ENCODE peak calls at places on chromosomes 11 and 22, in seven cellular contexts. One of them, this sample, is unnamed.

GRCh38 chr11:32830796-32831195 is 1.1 kb downstream of the PRRG4 start:
- DNase-seq in kidney epithelial cell: no peak
- DNase-seq in fibroblast of lung: no peak
- DNase-seq in stomach: no peak
- DNase-seq in AG09319: no peak
- DNase-seq in PC-9: no peak
- DNase-seq in HCT116: no peak
- DNase-seq in this sample: no peak

GRCh38 chr22:38030311-38031133 is 26.7 kb upstream of the PICK1 start:
- DNase-seq in kidney epithelial cell: no peak
- DNase-seq in HCT116: no peak
- DNase-seq in stomach: no peak
- DNase-seq in fibroblast of lung: no peak
- DNase-seq in PC-9: no peak
- DNase-seq in AG09319: no peak
- DNase-seq in this sample: no peak

GRCh38 chr11:72430743-72431570 is 3.4 kb downstream of the CLPB start:
- DNase-seq in AG09319: no peak
- DNase-seq in stomach: peak
- DNase-seq in fibroblast of lung: peak
- DNase-seq in kidney epithelial cell: no peak
- DNase-seq in HCT116: no peak
- DNase-seq in PC-9: peak
- DNase-seq in this sample: peak

GRCh38 chr22:23684051-23684450 is 6.8 kb upstream of the RGL4 start:
- DNase-seq in fibroblast of lung: no peak
- DNase-seq in stomach: peak
- DNase-seq in kidney epithelial cell: no peak
- DNase-seq in HCT116: no peak
- DNase-seq in AG09319: no peak
- DNase-seq in PC-9: no peak
- DNase-seq in this sample: no peak

GRCh38 chr22:43315687-43316217 is 27.4 kb downstream of the SCUBE1 start:
- DNase-seq in PC-9: no peak
- DNase-seq in kidney epithelial cell: no peak
- DNase-seq in stomach: no peak
- DNase-seq in AG09319: no peak
- DNase-seq in HCT116: no peak
- DNase-seq in fibroblast of lung: no peak
- DNase-seq in this sample: no peak

GRCh38 chr11:105719073-105719846 is 109.4 kb downstream of the GRIA4 start:
- DNase-seq in PC-9: peak
- DNase-seq in kidney epithelial cell: peak
- DNase-seq in stomach: no peak
- DNase-seq in fibroblast of lung: peak
- DNase-seq in HCT116: peak
- DNase-seq in AG09319: peak
- DNase-seq in this sample: no peak

GRCh38 chr22:37021710-37022482 is 2.4 kb downstream of the MPST start:
- DNase-seq in PC-9: no peak
- DNase-seq in fibroblast of lung: peak
- DNase-seq in AG09319: no peak
- DNase-seq in kidney epithelial cell: no peak
- DNase-seq in stomach: peak
- DNase-seq in HCT116: peak
- DNase-seq in this sample: peak

GRCh38 chr22:39833610-39834009 is 60.0 kb downstream of the ENTHD1 start:
- DNase-seq in stomach: no peak
- DNase-seq in AG09319: no peak
- DNase-seq in fibroblast of lung: no peak
- DNase-seq in PC-9: no peak
- DNase-seq in kidney epithelial cell: no peak
- DNase-seq in HCT116: no peak
- DNase-seq in this sample: no peak

GRCh38 chr11:71998649-71999310 is at the start of gene IL18BP:
- DNase-seq in kidney epithelial cell: no peak
- DNase-seq in PC-9: no peak
- DNase-seq in AG09319: no peak
- DNase-seq in stomach: no peak
- DNase-seq in HCT116: no peak
- DNase-seq in fibroblast of lung: no peak
- DNase-seq in this sample: no peak

GRCh38 chr11:23112987-23113886 is 253.0 kb upstream of the CCDC179 start:
- DNase-seq in stomach: peak
- DNase-seq in PC-9: peak
- DNase-seq in AG09319: peak
- DNase-seq in fibroblast of lung: peak
- DNase-seq in HCT116: no peak
- DNase-seq in kidney epithelial cell: peak
- DNase-seq in this sample: peak

GRCh38 chr22:39392341-39392948 is 7.1 kb upstream of the TAB1 start:
- DNase-seq in kidney epithelial cell: no peak
- DNase-seq in AG09319: no peak
- DNase-seq in fibroblast of lung: no peak
- DNase-seq in stomach: no peak
- DNase-seq in PC-9: no peak
- DNase-seq in HCT116: no peak
- DNase-seq in this sample: no peak

GRCh38 chr11:13110929-13111812 is 102.1 kb downstream of the RASSF10 start:
- DNase-seq in stomach: no peak
- DNase-seq in HCT116: no peak
- DNase-seq in kidney epithelial cell: peak
- DNase-seq in PC-9: peak
- DNase-seq in fibroblast of lung: peak
- DNase-seq in AG09319: no peak
- DNase-seq in this sample: peak

GRCh38 chr22:17638182-17638431 is 450 bp upstream of the BCL2L13 start:
- DNase-seq in HCT116: no peak
- DNase-seq in PC-9: no peak
- DNase-seq in kidney epithelial cell: no peak
- DNase-seq in stomach: no peak
- DNase-seq in fibroblast of lung: no peak
- DNase-seq in AG09319: no peak
- DNase-seq in this sample: no peak

GRCh38 chr11:77407613-77408012 is 66.3 kb downstream of the PAK1 start:
- DNase-seq in HCT116: peak
- DNase-seq in stomach: peak
- DNase-seq in kidney epithelial cell: peak
- DNase-seq in fibroblast of lung: peak
- DNase-seq in AG09319: peak
- DNase-seq in PC-9: peak
- DNase-seq in this sample: peak

GRCh38 chr22:28600546-28601143 is 79.0 kb downstream of the TTC28 start:
- DNase-seq in AG09319: peak
- DNase-seq in stomach: no peak
- DNase-seq in PC-9: no peak
- DNase-seq in HCT116: peak
- DNase-seq in kidney epithelial cell: peak
- DNase-seq in fibroblast of lung: peak
- DNase-seq in this sample: peak

GRCh38 chr11:67371549-67372231 is 1.7 kb downstream of the CLCF1 start:
- DNase-seq in kidney epithelial cell: no peak
- DNase-seq in fibroblast of lung: peak
- DNase-seq in HCT116: no peak
- DNase-seq in stomach: peak
- DNase-seq in AG09319: no peak
- DNase-seq in PC-9: no peak
- DNase-seq in this sample: peak

GRCh38 chr11:121236115-121237001 is 56.2 kb upstream of the SC5D start:
- DNase-seq in HCT116: no peak
- DNase-seq in kidney epithelial cell: no peak
- DNase-seq in PC-9: no peak
- DNase-seq in AG09319: no peak
- DNase-seq in fibroblast of lung: peak
- DNase-seq in stomach: no peak
- DNase-seq in this sample: peak

GRCh38 chr11:123264431-123264780 is 69.4 kb upstream of the CLMP start:
- DNase-seq in HCT116: no peak
- DNase-seq in AG09319: no peak
- DNase-seq in stomach: no peak
- DNase-seq in PC-9: no peak
- DNase-seq in kidney epithelial cell: no peak
- DNase-seq in fibroblast of lung: no peak
- DNase-seq in this sample: no peak

GRCh38 chr11:125314264-125315087 is 149.9 kb downstream of the PKNOX2 start:
- DNase-seq in kidney epithelial cell: no peak
- DNase-seq in PC-9: no peak
- DNase-seq in stomach: no peak
- DNase-seq in fibroblast of lung: no peak
- DNase-seq in AG09319: no peak
- DNase-seq in HCT116: no peak
- DNase-seq in this sample: no peak

GRCh38 chr11:74815966-74816365 is 67.3 kb downstream of the RNF169 start:
- DNase-seq in AG09319: no peak
- DNase-seq in stomach: no peak
- DNase-seq in HCT116: no peak
- DNase-seq in fibroblast of lung: no peak
- DNase-seq in PC-9: no peak
- DNase-seq in kidney epithelial cell: no peak
- DNase-seq in this sample: no peak

GRCh38 chr22:37230673-37231405 is 13.2 kb downstream of the RAC2 start:
- DNase-seq in stomach: no peak
- DNase-seq in PC-9: no peak
- DNase-seq in AG09319: no peak
- DNase-seq in fibroblast of lung: peak
- DNase-seq in HCT116: no peak
- DNase-seq in kidney epithelial cell: no peak
- DNase-seq in this sample: peak

GRCh38 chr22:28882545-28882877 is 861 bp upstream of the ZNRF3 start:
- DNase-seq in AG09319: no peak
- DNase-seq in PC-9: no peak
- DNase-seq in stomach: no peak
- DNase-seq in HCT116: peak
- DNase-seq in kidney epithelial cell: no peak
- DNase-seq in fibroblast of lung: peak
- DNase-seq in this sample: no peak

GRCh38 chr11:68857037-68857586 is 15.4 kb upstream of the CPT1A start:
- DNase-seq in fibroblast of lung: no peak
- DNase-seq in kidney epithelial cell: no peak
- DNase-seq in PC-9: no peak
- DNase-seq in HCT116: no peak
- DNase-seq in stomach: no peak
- DNase-seq in AG09319: no peak
- DNase-seq in this sample: no peak
- TF ChIP-seq CTCF in fibroblast of lung: no peak
- TF ChIP-seq CTCF in kidney epithelial cell: no peak
- TF ChIP-seq CTCF in PC-9: no peak
- TF ChIP-seq CTCF in HCT116: no peak
- TF ChIP-seq CTCF in stomach: no peak
- TF ChIP-seq CTCF in AG09319: no peak
- TF ChIP-seq CTCF in this sample: no peak

GRCh38 chr11:34890089-34890488 is 26.1 kb downstream of the APIP start:
- DNase-seq in fibroblast of lung: no peak
- DNase-seq in kidney epithelial cell: no peak
- DNase-seq in HCT116: no peak
- DNase-seq in stomach: no peak
- DNase-seq in PC-9: no peak
- DNase-seq in AG09319: no peak
- DNase-seq in this sample: no peak
- TF ChIP-seq CTCF in fibroblast of lung: no peak
- TF ChIP-seq CTCF in kidney epithelial cell: peak
- TF ChIP-seq CTCF in HCT116: peak
- TF ChIP-seq CTCF in stomach: no peak
- TF ChIP-seq CTCF in PC-9: peak
- TF ChIP-seq CTCF in AG09319: peak
- TF ChIP-seq CTCF in this sample: peak

GRCh38 chr11:61577383-61578118 is 3.3 kb downstream of the SYT7 start:
- DNase-seq in fibroblast of lung: no peak
- DNase-seq in AG09319: no peak
- DNase-seq in kidney epithelial cell: no peak
- DNase-seq in PC-9: no peak
- DNase-seq in HCT116: no peak
- DNase-seq in stomach: peak
- DNase-seq in this sample: no peak

GRCh38 chr11:61581030-61581928 is at the start of gene SYT7:
- DNase-seq in kidney epithelial cell: peak
- DNase-seq in AG09319: peak
- DNase-seq in stomach: peak
- DNase-seq in fibroblast of lung: peak
- DNase-seq in PC-9: peak
- DNase-seq in HCT116: peak
- DNase-seq in this sample: peak

GRCh38 chr11:61580292-61580888 is 486 bp downstream of the SYT7 start:
- DNase-seq in HCT116: no peak
- DNase-seq in AG09319: no peak
- DNase-seq in PC-9: peak
- DNase-seq in stomach: no peak
- DNase-seq in fibroblast of lung: no peak
- DNase-seq in kidney epithelial cell: no peak
- DNase-seq in this sample: no peak

GRCh38 chr11:61578819-61579218 is 2.1 kb downstream of the SYT7 start:
- DNase-seq in kidney epithelial cell: no peak
- DNase-seq in PC-9: no peak
- DNase-seq in HCT116: no peak
- DNase-seq in AG09319: no peak
- DNase-seq in stomach: no peak
- DNase-seq in fibroblast of lung: no peak
- DNase-seq in this sample: no peak

DNA sequence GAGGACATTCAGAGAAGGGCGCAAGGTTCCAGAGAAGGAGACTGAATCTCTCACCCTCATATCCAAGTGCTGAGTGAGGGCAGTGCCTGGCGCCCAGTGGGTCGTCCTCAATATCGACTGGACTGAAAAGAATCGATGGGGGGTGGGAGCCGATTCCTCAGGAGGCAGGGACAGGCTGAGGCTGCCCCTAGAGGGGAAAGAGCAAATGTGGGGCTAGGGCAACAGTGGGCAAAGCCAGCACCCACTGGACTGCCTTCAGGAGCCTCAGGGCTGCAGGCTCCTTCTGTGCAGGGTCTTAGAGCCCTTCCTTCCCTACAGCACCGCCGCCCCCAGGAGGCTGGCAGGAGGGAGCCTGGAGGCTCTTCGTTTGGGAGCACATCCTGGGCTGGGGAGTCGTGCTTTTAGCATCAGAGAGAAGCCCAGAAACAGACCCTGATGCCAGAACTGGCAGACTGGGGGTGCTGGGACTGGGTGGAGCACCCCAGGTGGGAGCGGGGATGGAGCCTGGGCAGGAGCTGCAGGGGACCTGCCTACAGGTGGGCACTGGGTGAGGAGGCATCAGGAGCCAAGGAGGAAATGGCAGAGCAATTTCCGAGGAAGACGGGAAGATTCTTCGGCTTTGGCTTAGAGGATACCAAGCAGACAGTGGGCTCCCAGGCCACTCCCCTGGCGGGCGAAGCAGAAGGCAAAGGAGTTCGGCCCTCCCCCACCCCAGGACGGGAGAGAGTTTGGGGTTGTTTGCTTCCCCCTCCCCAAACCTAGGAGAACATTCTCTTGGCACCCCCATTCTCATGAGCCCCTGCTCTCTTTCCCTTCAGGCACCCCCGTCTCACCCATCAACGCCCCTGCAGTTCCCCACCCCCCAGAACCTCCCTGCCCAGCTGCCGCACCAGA is 1.2 kb downstream of the SYT7 start:
- DNase-seq in stomach: no peak
- DNase-seq in kidney epithelial cell: no peak
- DNase-seq in PC-9: no peak
- DNase-seq in fibroblast of lung: no peak
- DNase-seq in AG09319: no peak
- DNase-seq in HCT116: no peak
- DNase-seq in this sample: no peak
- TF ChIP-seq CTCF in stomach: no peak
- TF ChIP-seq CTCF in kidney epithelial cell: no peak
- TF ChIP-seq CTCF in PC-9: no peak
- TF ChIP-seq CTCF in fibroblast of lung: no peak
- TF ChIP-seq CTCF in AG09319: no peak
- TF ChIP-seq CTCF in HCT116: no peak
- TF ChIP-seq CTCF in this sample: peak

GRCh38 chr11:65571940-65572339 is 398 bp upstream of the FAM89B start:
- DNase-seq in PC-9: peak
- DNase-seq in fibroblast of lung: no peak
- DNase-seq in kidney epithelial cell: no peak
- DNase-seq in stomach: peak
- DNase-seq in AG09319: no peak
- DNase-seq in HCT116: no peak
- DNase-seq in this sample: peak
- TF ChIP-seq CTCF in PC-9: peak
- TF ChIP-seq CTCF in fibroblast of lung: peak
- TF ChIP-seq CTCF in kidney epithelial cell: peak
- TF ChIP-seq CTCF in stomach: no peak
- TF ChIP-seq CTCF in AG09319: peak
- TF ChIP-seq CTCF in HCT116: peak
- TF ChIP-seq CTCF in this sample: peak

This sample was measured in HFFc6.